ENCODE peak calls at places on chromosomes 12 and 14, in five cellular contexts. O is keratinocyte, T is AG09309, M is coronary artery, R is endothelial cell. V is an unnamed sample.

GRCh38 chr12:24903305-24904088 is 45.4 kb downstream of the BCAT1 start:
- DNase-seq in R (no peak), T (no peak), M (no peak), O (no peak), V (no peak)

GRCh38 chr12:85441740-85442139 is 161.7 kb downstream of the ALX1 start:
- DNase-seq in R (no peak), O (no peak), T (no peak), M (no peak), V (no peak)

GRCh38 chr14:72617391-72618011 is 276.4 kb downstream of the DPF3 start:
- DNase-seq in O (no peak), M (peak; percentile 67), R (no peak), T (no peak), V (peak; percentile 39)

GRCh38 chr14:28773917-28774691 is 7.5 kb downstream of the FOXG1 start:
- DNase-seq in O (no peak), R (peak; percentile 89), T (peak; percentile 1), M (no peak), V (no peak)

GRCh38 chr12:1122803-1123202 is 131.8 kb downstream of the ERC1 start:
- DNase-seq in M (no peak), O (no peak), T (no peak), R (no peak), V (no peak)

GRCh38 chr12:538731-539539 is 79.2 kb downstream of the B4GALNT3 start:
- DNase-seq in T (no peak), R (no peak), M (no peak), O (no peak), V (no peak)

GRCh38 chr12:131621701-131622421 is 89.0 kb upstream of the SFSWAP start:
- DNase-seq in O (no peak), T (no peak), M (no peak), R (no peak), V (no peak)

GRCh38 chr12:26633591-26634210 is 199.3 kb downstream of the ITPR2 start:
- DNase-seq in M (no peak), T (peak; percentile 75), R (no peak), O (no peak), V (peak; percentile 92)

GRCh38 chr12:2960432-2960956 is 1.3 kb downstream of the TEAD4 start:
- DNase-seq in T (no peak), O (no peak), R (peak; percentile 22), M (no peak), V (no peak)

GRCh38 chr14:89027097-89027740 is 202.8 kb downstream of the TTC8 start:
- DNase-seq in T (no peak), O (no peak), M (no peak), R (peak; percentile 66), V (no peak)

GRCh38 chr14:103735815-103736545 is 20.4 kb downstream of the ZFYVE21 start:
- DNase-seq in M (no peak), R (no peak), O (no peak), T (no peak), V (no peak)

GRCh38 chr14:22839159-22839779 is 2.9 kb downstream of the MMP14 start:
- DNase-seq in T (no peak), M (no peak), R (no peak), O (peak; percentile 86), V (no peak)

GRCh38 chr12:19739195-19739776 is 300.0 kb downstream of the AEBP2 start:
- DNase-seq in T (peak; percentile 42), O (no peak), M (no peak), R (peak; percentile 50), V (peak; percentile 44)

GRCh38 chr12:57744194-57744776 is 554 bp upstream of the TSPAN31 start:
- DNase-seq in O (no peak), R (peak; percentile 62), T (peak; percentile 43), M (peak; percentile 93), V (peak; percentile 69)

GRCh38 chr12:897386-897785 is 52.1 kb downstream of the RAD52 start:
- DNase-seq in O (no peak), T (no peak), R (no peak), M (no peak), V (no peak)

GRCh38 chr12:94211011-94211410 is 62.6 kb downstream of the PLXNC1 start:
- DNase-seq in T (no peak), R (no peak), O (no peak), M (no peak), V (no peak)

GRCh38 chr14:50000215-50001145 is 107.6 kb downstream of the ARF6 start:
- DNase-seq in R (no peak), O (no peak), T (peak; percentile 67), M (peak; percentile 89), V (peak; percentile 69)

GRCh38 chr14:43687866-43688265 is 819.2 kb downstream of the FSCB start:
- DNase-seq in M (no peak), O (no peak), R (no peak), T (peak; percentile 14), V (no peak)

GRCh38 chr12:68222336-68222735 is 3.3 kb downstream of the IL26 start:
- DNase-seq in O (no peak), T (no peak), M (no peak), R (peak; percentile 5), V (no peak)

GRCh38 chr12:57230381-57231155 is 1.1 kb downstream of the SHMT2 start:
- DNase-seq in M (no peak), O (no peak), T (no peak), R (no peak), V (no peak)

GRCh38 chr12:132593938-132594358 is 16.4 kb downstream of the LRCOL1 start:
- DNase-seq in T (peak; percentile 33), R (peak; percentile 70), M (no peak), O (peak; percentile 55), V (peak; percentile 74)

DNA sequence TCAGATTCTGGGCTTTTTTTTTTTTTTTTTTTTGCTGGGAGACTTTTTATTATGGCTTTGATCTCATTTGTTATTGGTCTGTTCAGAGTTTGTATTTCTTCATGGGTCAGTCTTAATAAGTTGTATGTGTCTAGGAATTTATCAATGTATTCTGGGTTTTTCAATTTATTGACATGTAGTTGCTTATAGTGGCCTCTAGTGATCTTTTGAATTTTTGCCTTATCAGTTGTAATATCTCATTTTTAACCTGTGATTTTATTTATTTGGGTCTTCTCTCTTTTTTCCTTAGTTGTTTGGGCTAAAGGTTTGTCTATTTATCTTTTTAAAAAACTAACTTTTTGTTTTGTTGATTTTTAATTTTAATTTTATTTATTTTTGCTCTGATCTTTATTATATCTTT is 45.5 kb downstream of the NAA30 start:
- DNase-seq in O (no peak), R (no peak), T (no peak), M (no peak), V (no peak)
- TF ChIP-seq CTCF in O (no peak), R (no peak), T (no peak), M (no peak), V (no peak)

GRCh38 chr14:92385561-92385960 is 62.6 kb downstream of the SLC24A4 start:
- DNase-seq in O (no peak), T (no peak), M (no peak), R (no peak), V (no peak)

GRCh38 chr14:92380582-92380981 is 57.6 kb downstream of the SLC24A4 start:
- DNase-seq in M (no peak), O (no peak), R (no peak), T (no peak), V (no peak)

GRCh38 chr14:92380131-92380530 is 57.2 kb downstream of the SLC24A4 start:
- DNase-seq in O (no peak), T (no peak), M (no peak), R (no peak), V (no peak)

GRCh38 chr14:92384461-92385133 is 61.6 kb downstream of the SLC24A4 start:
- DNase-seq in T (no peak), R (no peak), M (no peak), O (no peak), V (no peak)

DNA sequence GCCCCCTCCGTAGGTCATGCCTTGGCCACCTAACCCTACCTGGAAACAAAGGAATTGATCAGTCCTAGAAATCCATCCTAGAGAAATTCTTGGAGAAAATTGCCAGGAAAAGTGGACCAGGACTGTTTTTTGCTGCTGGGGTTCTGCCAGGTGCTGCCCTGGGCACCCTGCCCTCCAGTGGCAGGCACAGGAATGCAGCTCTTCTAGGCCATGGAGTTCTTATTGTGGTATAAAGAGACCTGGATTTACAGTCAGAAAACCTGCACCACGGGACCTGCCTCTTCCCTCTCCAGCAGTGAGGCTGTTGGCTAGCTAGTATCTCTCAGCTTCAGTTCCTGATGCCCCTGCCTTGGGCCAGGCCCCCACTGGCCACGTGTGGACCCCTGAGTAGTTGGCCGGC is 59.7 kb downstream of the SLC24A4 start:
- DNase-seq in T (no peak), O (no peak), M (no peak), R (no peak), V (no peak)
- TF ChIP-seq CTCF in T (peak; percentile 58), O (peak; percentile 44), M (peak; percentile 16), R (no peak), V (peak; percentile 35)

GRCh38 chr14:64771161-64771560 is 66.9 kb downstream of the PLEKHG3 start:
- DNase-seq in T (no peak), M (no peak), O (no peak), R (no peak), V (no peak)

GRCh38 chr14:64773577-64773976 is 69.4 kb downstream of the PLEKHG3 start:
- DNase-seq in R (no peak), M (no peak), T (no peak), O (no peak), V (no peak)

GRCh38 chr14:64770751-64771150 is 66.5 kb downstream of the PLEKHG3 start:
- DNase-seq in T (no peak), R (no peak), O (no peak), M (no peak), V (no peak)

GRCh38 chr14:64773046-64773445 is 68.8 kb downstream of the PLEKHG3 start:
- DNase-seq in M (no peak), R (no peak), O (no peak), T (no peak), V (no peak)

GRCh38 chr14:64772394-64772950 is 68.2 kb downstream of the PLEKHG3 start:
- DNase-seq in T (no peak), M (no peak), O (no peak), R (no peak), V (no peak)
- TF ChIP-seq CTCF in T (no peak), M (no peak), O (no peak), R (no peak), V (no peak)

GRCh38 chr14:82414853-82415539 is 881.3 kb upstream of the SEL1L start:
- DNase-seq in M (no peak), O (no peak), T (no peak), R (no peak), V (no peak)

GRCh38 chr14:82412545-82412944 is 878.9 kb upstream of the SEL1L start:
- DNase-seq in M (no peak), T (no peak), R (no peak), O (no peak), V (no peak)

GRCh38 chr14:82411373-82411772 is 877.7 kb upstream of the SEL1L start:
- DNase-seq in O (no peak), T (no peak), R (no peak), M (no peak), V (no peak)

DNA sequence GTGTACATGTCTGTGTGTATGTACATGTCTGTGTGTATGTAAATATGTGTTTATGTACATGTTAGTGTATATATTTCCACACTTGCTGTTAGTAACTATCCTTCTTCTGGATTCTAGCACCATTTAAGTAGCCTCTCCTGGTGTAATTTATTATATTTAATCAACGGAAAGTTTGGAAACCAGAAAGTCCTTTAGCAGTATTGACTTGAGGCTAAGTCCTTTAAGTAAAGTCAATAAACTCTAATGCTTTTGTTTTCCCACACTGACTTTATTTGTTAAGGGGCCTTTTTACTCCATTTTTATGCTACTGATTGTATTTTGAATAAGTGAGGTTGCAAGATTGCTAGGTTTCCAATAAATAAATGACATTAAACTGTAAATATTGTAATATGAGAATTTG is 876.4 kb upstream of the SEL1L start:
- DNase-seq in O (no peak), T (no peak), M (no peak), R (no peak), V (no peak)
- TF ChIP-seq CTCF in O (no peak), T (no peak), M (no peak), R (no peak), V (no peak)

GRCh38 chr12:76055393-76055792 is 23.8 kb upstream of the PHLDA1 start:
- DNase-seq in O (no peak), T (no peak), R (no peak), M (no peak), V (no peak)
- TF ChIP-seq CTCF in O (peak; percentile 9), T (no peak), R (no peak), M (no peak), V (no peak)